ENCODE peak calls at places on chromosome 19, in four cellular contexts. One of them, this sample, is unnamed.

GRCh38 chr19:17337675-17338439 is 504 bp downstream of the GTPBP3 start:
- DNase-seq in neural progenitor cell: peak; percentile 63
- DNase-seq in hepatocyte: no peak
- DNase-seq in PC-3: peak; percentile 37
- DNase-seq in this sample: no peak

GRCh38 chr19:12365372-12366162 is at the start of gene ZNF442:
- DNase-seq in neural progenitor cell: peak; percentile 100
- DNase-seq in hepatocyte: peak; percentile 98
- DNase-seq in PC-3: peak; percentile 96
- DNase-seq in this sample: peak; percentile 94

GRCh38 chr19:47120461-47120860 is 6.9 kb upstream of the ZC3H4 start:
- DNase-seq in neural progenitor cell: no peak
- DNase-seq in PC-3: no peak
- DNase-seq in hepatocyte: no peak
- DNase-seq in this sample: no peak

GRCh38 chr19:11324079-11324661 is 15.3 kb downstream of the RAB3D start:
- DNase-seq in hepatocyte: peak; percentile 81
- DNase-seq in neural progenitor cell: no peak
- DNase-seq in PC-3: peak; percentile 57
- DNase-seq in this sample: peak; percentile 95

GRCh38 chr19:38792250-38793111 is 3.5 kb downstream of the LGALS7B start:
- DNase-seq in neural progenitor cell: no peak
- DNase-seq in PC-3: no peak
- DNase-seq in hepatocyte: no peak
- DNase-seq in this sample: no peak

GRCh38 chr19:958967-959685 is 25.0 kb upstream of the WDR18 start:
- DNase-seq in hepatocyte: peak; percentile 84
- DNase-seq in PC-3: peak; percentile 76
- DNase-seq in neural progenitor cell: no peak
- DNase-seq in this sample: peak; percentile 70

GRCh38 chr19:45340232-45340898 is at the start of gene KLC3:
- DNase-seq in neural progenitor cell: peak; percentile 76
- DNase-seq in hepatocyte: peak; percentile 85
- DNase-seq in PC-3: peak; percentile 70
- DNase-seq in this sample: no peak

GRCh38 chr19:29583196-29584006 is 22.7 kb upstream of the POP4 start:
- DNase-seq in hepatocyte: no peak
- DNase-seq in PC-3: peak; percentile 19
- DNase-seq in neural progenitor cell: no peak
- DNase-seq in this sample: peak; percentile 20

GRCh38 chr19:491146-491741 is 5.0 kb upstream of the MADCAM1 start:
- DNase-seq in hepatocyte: peak; percentile 26
- DNase-seq in PC-3: peak; percentile 28
- DNase-seq in neural progenitor cell: no peak
- DNase-seq in this sample: no peak

GRCh38 chr19:21571316-21571715 is 65.9 kb downstream of the ZNF429 start:
- DNase-seq in hepatocyte: no peak
- DNase-seq in neural progenitor cell: no peak
- DNase-seq in PC-3: no peak
- DNase-seq in this sample: no peak

GRCh38 chr19:4449022-4449825 is 8.4 kb downstream of the UBXN6 start:
- DNase-seq in hepatocyte: no peak
- DNase-seq in neural progenitor cell: no peak
- DNase-seq in PC-3: no peak
- DNase-seq in this sample: peak; percentile 60

GRCh38 chr19:17560205-17560595 is 4.8 kb downstream of the COLGALT1 start:
- DNase-seq in neural progenitor cell: no peak
- DNase-seq in hepatocyte: peak; percentile 60
- DNase-seq in PC-3: no peak
- DNase-seq in this sample: peak; percentile 92

GRCh38 chr19:27671876-27672275 is 1541.1 kb downstream of the UQCRFS1 start:
- DNase-seq in PC-3: no peak
- DNase-seq in hepatocyte: no peak
- DNase-seq in neural progenitor cell: no peak
- DNase-seq in this sample: no peak

GRCh38 chr19:38005224-38005614 is 98.2 kb downstream of the SIPA1L3 start:
- DNase-seq in PC-3: no peak
- DNase-seq in hepatocyte: no peak
- DNase-seq in neural progenitor cell: peak; percentile 24
- DNase-seq in this sample: no peak

GRCh38 chr19:50835103-50835784 is 1.9 kb upstream of the KLK15 start:
- DNase-seq in PC-3: no peak
- DNase-seq in neural progenitor cell: no peak
- DNase-seq in hepatocyte: peak; percentile 30
- DNase-seq in this sample: peak; percentile 5

GRCh38 chr19:18379803-18380747 is 5.9 kb upstream of the GDF15 start:
- DNase-seq in hepatocyte: peak; percentile 84
- DNase-seq in PC-3: peak; percentile 94
- DNase-seq in neural progenitor cell: no peak
- DNase-seq in this sample: peak; percentile 93

GRCh38 chr19:31118926-31119325 is 230.3 kb downstream of the TSHZ3 start:
- DNase-seq in hepatocyte: no peak
- DNase-seq in PC-3: no peak
- DNase-seq in neural progenitor cell: no peak
- DNase-seq in this sample: no peak

GRCh38 chr19:16303755-16304154 is 20.9 kb upstream of the KLF2 start:
- DNase-seq in neural progenitor cell: no peak
- DNase-seq in PC-3: no peak
- DNase-seq in hepatocyte: no peak
- DNase-seq in this sample: no peak
- H2AFZ ChIP-seq in neural progenitor cell: no peak overlapping the region
- H2AFZ ChIP-seq in PC-3: no peak overlapping the region
- H2AFZ ChIP-seq in hepatocyte: no peak overlapping the region
- H2AFZ ChIP-seq in this sample: no peak overlapping the region

GRCh38 chr19:3359850-3360493 is 6.4 kb upstream of the NFIC start:
- DNase-seq in hepatocyte: peak; percentile 62
- DNase-seq in PC-3: no peak
- DNase-seq in neural progenitor cell: no peak
- DNase-seq in this sample: peak; percentile 46

GRCh38 chr19:3358392-3358918 is 7.9 kb upstream of the NFIC start:
- DNase-seq in PC-3: no peak
- DNase-seq in neural progenitor cell: peak; percentile 39
- DNase-seq in hepatocyte: no peak
- DNase-seq in this sample: no peak

GRCh38 chr19:3357731-3358391 is 8.5 kb upstream of the NFIC start:
- DNase-seq in neural progenitor cell: peak; percentile 68
- DNase-seq in hepatocyte: no peak
- DNase-seq in PC-3: no peak
- DNase-seq in this sample: no peak

GRCh38 chr19:3360494-3361383 is 5.6 kb upstream of the NFIC start:
- DNase-seq in PC-3: peak; percentile 31
- DNase-seq in hepatocyte: no peak
- DNase-seq in neural progenitor cell: peak; percentile 45
- DNase-seq in this sample: no peak

GRCh38 chr19:3358919-3359849 is 7.2 kb upstream of the NFIC start:
- DNase-seq in PC-3: peak; percentile 42
- DNase-seq in hepatocyte: peak; percentile 62
- DNase-seq in neural progenitor cell: peak; percentile 60
- DNase-seq in this sample: peak; percentile 61
- H2AFZ ChIP-seq in PC-3: peak overlapping the region; percentile 81
- H2AFZ ChIP-seq in hepatocyte: peak overlapping the region; percentile 66
- H2AFZ ChIP-seq in neural progenitor cell: no peak overlapping the region
- H2AFZ ChIP-seq in this sample: peak overlapping the region; percentile 53

DNA sequence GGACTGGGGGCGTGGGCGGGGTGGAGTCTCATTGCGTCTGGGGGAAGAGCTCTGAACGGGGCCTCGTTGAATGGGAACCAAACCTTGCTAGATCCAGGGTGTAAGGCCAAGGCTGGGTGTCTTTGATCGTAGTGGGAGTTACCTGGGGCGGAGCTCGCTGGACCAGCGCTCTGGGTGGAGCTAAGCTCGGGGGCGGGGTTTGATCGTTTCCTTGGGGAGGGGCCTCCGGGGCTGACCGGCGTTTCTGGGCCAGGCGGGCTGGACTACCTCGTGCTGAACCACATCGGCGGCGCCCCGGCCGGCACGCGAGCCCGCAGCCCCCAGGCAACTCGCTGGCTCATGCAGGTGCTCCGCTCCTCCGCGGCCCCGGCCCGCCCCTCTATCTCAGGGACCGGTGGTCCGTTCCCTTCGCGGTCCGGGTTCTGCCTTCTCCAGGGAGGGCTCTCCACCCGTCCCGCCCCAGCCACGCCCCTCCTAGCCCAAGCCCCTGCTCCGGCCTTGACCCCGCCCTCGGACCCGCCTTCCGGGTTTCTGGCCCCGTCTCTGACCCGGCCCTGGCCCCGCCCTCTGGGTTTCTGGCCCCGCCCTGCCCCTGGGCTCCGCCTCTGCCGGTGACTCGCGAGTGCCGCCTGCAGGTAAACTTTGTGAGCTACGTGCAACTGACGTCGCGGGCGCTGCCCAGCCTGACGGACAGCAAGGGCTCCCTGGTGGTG is 3.3 kb upstream of the RPL36 start:
- DNase-seq in hepatocyte: peak; percentile 97
- DNase-seq in neural progenitor cell: peak; percentile 98
- DNase-seq in PC-3: peak; percentile 98
- DNase-seq in this sample: peak; percentile 74
- H2AFZ ChIP-seq in hepatocyte: peak overlapping the region; percentile 64
- H2AFZ ChIP-seq in neural progenitor cell: no peak overlapping the region
- H2AFZ ChIP-seq in PC-3: peak overlapping the region; percentile 92
- H2AFZ ChIP-seq in this sample: peak overlapping the region; percentile 68

DNA sequence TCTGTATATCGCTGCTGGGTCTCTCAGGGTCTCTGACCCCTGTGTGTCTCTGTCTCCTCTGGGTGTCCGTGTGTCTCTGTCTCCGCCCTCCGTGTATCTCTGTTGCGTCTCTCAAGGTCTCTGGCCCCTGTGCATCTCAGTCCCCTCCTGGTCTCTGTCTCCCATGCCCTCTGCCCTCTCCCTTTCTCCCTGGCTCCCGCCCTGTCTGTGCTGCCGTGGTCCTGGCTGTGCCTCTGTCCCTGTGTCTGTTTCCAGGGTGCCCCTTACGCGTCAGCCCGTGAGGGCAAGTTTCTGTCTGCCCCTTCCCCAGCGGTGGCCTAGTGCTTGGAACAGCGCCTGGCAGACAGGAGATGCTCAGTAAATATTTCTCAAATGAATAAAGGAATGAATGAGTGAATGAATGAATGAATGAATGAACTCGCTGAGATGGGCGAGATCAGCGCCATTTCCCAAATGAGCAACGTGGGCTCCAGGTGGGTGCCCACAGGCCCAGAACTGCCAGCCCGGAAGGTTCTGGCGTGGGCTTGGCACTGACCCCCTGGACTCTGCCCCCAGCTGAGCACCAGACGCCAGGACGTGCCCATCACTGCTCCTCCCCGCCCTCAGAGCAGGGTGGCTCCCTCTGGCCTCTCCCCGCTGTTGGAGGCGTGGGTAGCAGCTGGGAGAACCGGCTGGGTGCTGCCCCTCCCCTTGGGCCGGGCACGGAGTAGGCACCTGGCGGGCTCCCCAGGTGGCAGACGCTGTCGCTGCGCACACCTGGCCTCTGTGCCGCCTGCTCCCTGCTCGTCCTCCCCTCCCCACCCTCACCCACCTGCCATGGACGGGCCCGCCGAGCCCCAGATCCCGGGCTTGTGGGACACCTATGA is at the start of gene SULT2B1:
- DNase-seq in neural progenitor cell: no peak
- DNase-seq in PC-3: peak; percentile 59
- DNase-seq in hepatocyte: no peak
- DNase-seq in this sample: no peak
- H2AFZ ChIP-seq in neural progenitor cell: no peak within 1 kb of the TSS
- H2AFZ ChIP-seq in PC-3: no peak within 1 kb of the TSS
- H2AFZ ChIP-seq in hepatocyte: no peak within 1 kb of the TSS
- H2AFZ ChIP-seq in this sample: no peak within 1 kb of the TSS

GRCh38 chr19:7940841-7941240 is 2.6 kb downstream of the TIMM44 start:
- DNase-seq in neural progenitor cell: no peak
- DNase-seq in PC-3: no peak
- DNase-seq in hepatocyte: no peak
- DNase-seq in this sample: no peak

GRCh38 chr19:7942981-7943443 is 454 bp downstream of the TIMM44 start:
- DNase-seq in neural progenitor cell: no peak
- DNase-seq in PC-3: peak; percentile 23
- DNase-seq in hepatocyte: no peak
- DNase-seq in this sample: no peak

GRCh38 chr19:7941895-7942596 is 1.4 kb downstream of the TIMM44 start:
- DNase-seq in PC-3: no peak
- DNase-seq in hepatocyte: no peak
- DNase-seq in neural progenitor cell: no peak
- DNase-seq in this sample: no peak

GRCh38 chr19:7943444-7944176 is at the start of gene TIMM44:
- DNase-seq in hepatocyte: peak; percentile 99
- DNase-seq in neural progenitor cell: peak; percentile 100
- DNase-seq in PC-3: peak; percentile 100
- DNase-seq in this sample: peak; percentile 99

DNA sequence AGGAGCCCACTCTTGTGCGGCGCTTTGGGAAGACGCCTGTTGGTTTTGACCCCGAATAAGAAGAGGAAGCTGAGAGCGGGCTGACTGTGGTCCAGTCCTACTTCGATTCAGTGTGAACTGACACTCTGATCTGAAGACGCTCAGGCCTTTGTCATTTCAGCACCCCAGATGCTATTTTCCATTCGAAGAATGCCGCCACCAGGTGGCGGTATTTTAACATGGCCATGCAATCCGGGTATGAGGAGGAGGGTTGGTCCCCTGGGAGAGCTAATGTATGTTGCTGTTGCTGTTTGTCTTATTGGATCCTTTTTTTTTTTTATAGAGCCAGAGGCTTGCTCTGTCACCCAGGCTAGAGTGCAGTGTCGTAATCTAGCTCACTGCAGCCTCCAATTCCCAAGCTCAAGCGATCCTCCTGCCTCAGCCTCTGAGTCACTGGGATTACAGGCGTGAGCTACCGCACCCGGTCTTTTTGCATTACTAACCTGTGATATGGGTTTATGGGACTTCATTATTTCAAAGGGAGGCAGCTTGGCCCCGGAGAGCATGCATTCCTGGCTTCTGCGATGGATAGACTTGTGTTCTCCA is 803 bp upstream of the TIMM44 start:
- DNase-seq in hepatocyte: peak; percentile 95
- DNase-seq in neural progenitor cell: peak; percentile 94
- DNase-seq in PC-3: peak; percentile 97
- DNase-seq in this sample: peak; percentile 93
- H2AFZ ChIP-seq in hepatocyte: peak overlapping the region; percentile 53
- H2AFZ ChIP-seq in neural progenitor cell: peak overlapping the region; percentile 78
- H2AFZ ChIP-seq in PC-3: peak overlapping the region; percentile 70
- H2AFZ ChIP-seq in this sample: peak overlapping the region; percentile 78